ENCODE peak calls at places on chromosomes 12 and 14, in six cellular contexts. O is mesenchymal stem cell, W is neuronal stem cell, L is H9, H is H1, M is trophoblast cell. D is an unnamed sample.

GRCh38 chr14:80996049-80996901 is 40.9 kb downstream of the TSHR start:
- DNase-seq in H (no peak), M (peak), O (peak), L (no peak), W (no peak), D (peak)

GRCh38 chr12:111570090-111570961 is 28.8 kb downstream of the ATXN2 start:
- DNase-seq in W (no peak), M (peak), H (peak), L (peak), O (peak), D (peak)

GRCh38 chr14:50354527-50354926 is 42.2 kb downstream of the CDKL1 start:
- DNase-seq in W (no peak), L (no peak), O (no peak), H (no peak), M (no peak), D (peak)

GRCh38 chr12:47145188-47145587 is 65.4 kb upstream of the AMIGO2 start:
- DNase-seq in W (no peak), L (no peak), O (no peak), H (no peak), M (no peak), D (no peak)

GRCh38 chr12:45324391-45324790 is 108.5 kb downstream of the ANO6 start:
- DNase-seq in M (peak), W (no peak), O (peak), H (no peak), L (no peak), D (peak)

GRCh38 chr14:68523994-68524725 is 268.7 kb downstream of the ZFP36L1 start:
- DNase-seq in H (peak), W (no peak), O (no peak), L (no peak), M (peak), D (no peak)

GRCh38 chr14:106875503-106875902 is 1349.1 kb downstream of the TMEM121 start:
- DNase-seq in O (no peak), L (no peak), M (no peak), H (no peak), W (no peak), D (no peak)

GRCh38 chr14:94046696-94047250 is 20.6 kb downstream of the OTUB2 start:
- DNase-seq in L (peak), O (no peak), W (no peak), M (no peak), H (no peak), D (no peak)

GRCh38 chr14:65728604-65729003 is 316.1 kb downstream of the FUT8 start:
- DNase-seq in L (no peak), O (no peak), H (no peak), W (no peak), M (no peak), D (no peak)

GRCh38 chr14:94663965-94664704 is 51.9 kb downstream of the SERPINA3 start:
- DNase-seq in O (no peak), H (no peak), L (no peak), M (no peak), W (no peak), D (no peak)

GRCh38 chr12:57888407-57889157 is 42.1 kb upstream of the CTDSP2 start:
- DNase-seq in O (peak), L (peak), H (no peak), W (no peak), M (no peak), D (peak)

GRCh38 chr12:79274571-79275064 is 410.0 kb downstream of the SYT1 start:
- DNase-seq in L (peak), O (no peak), M (no peak), H (peak), W (no peak), D (no peak)

GRCh38 chr14:71948101-71948500 is 15.9 kb downstream of the RGS6 start:
- DNase-seq in O (no peak), L (no peak), W (no peak), M (peak), H (no peak), D (no peak)

GRCh38 chr14:99351166-99352007 is 79.4 kb upstream of the BCL11B start:
- DNase-seq in L (no peak), M (no peak), W (no peak), O (no peak), H (no peak), D (no peak)

DNA sequence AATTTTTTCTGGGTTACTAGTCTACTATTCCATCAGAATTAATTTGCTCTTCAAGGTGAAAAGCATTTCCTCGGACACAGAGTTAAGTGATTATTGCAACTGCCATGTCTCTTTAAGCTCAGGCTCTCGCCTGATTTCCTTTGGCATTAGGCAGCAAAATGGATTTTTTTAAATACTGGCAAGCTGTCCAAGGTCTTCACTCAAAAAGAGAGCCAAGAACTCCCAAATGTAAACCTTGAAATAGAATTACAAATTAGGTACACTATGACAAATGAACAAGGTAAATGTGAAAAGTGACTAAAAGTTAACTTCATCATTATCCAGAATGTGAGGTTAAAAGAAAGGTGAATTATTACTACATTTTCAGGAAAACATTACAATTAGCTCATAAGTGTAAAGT is 111.9 kb downstream of the GARIN6 start:
- DNase-seq in L (no peak), W (no peak), O (no peak), M (no peak), H (no peak), D (no peak)
- H3K9ac ChIP-seq in L (no peak), W (no peak), O (no peak), M (no peak), H (no peak), D (no peak)

GRCh38 chr12:131827961-131828534 is at the start of gene MMP17:
- DNase-seq in H (peak), M (peak), W (peak), O (peak), L (peak), D (peak)
- H3K23ac ChIP-seq in H (no peak), M (no peak), W (peak), O (peak), L (no peak), D (peak)

GRCh38 chr12:92332552-92332951 is 186.9 kb upstream of the BTG1 start:
- DNase-seq in O (no peak), W (no peak), M (no peak), H (no peak), L (no peak), D (no peak)

GRCh38 chr12:92334552-92334951 is 188.9 kb upstream of the BTG1 start:
- DNase-seq in H (no peak), L (no peak), O (no peak), W (no peak), M (no peak), D (no peak)

GRCh38 chr12:92326877-92327276 is 181.2 kb upstream of the BTG1 start:
- DNase-seq in M (no peak), W (no peak), H (no peak), L (no peak), O (no peak), D (no peak)

GRCh38 chr12:92331383-92331782 is 185.7 kb upstream of the BTG1 start:
- DNase-seq in M (no peak), W (no peak), O (no peak), L (no peak), H (no peak), D (no peak)

GRCh38 chr12:92330654-92331053 is 185.0 kb upstream of the BTG1 start:
- DNase-seq in L (no peak), H (no peak), W (no peak), O (no peak), M (no peak), D (no peak)
- H2AFZ ChIP-seq in L (no peak), H (peak), W (no peak), O (no peak), M (no peak), D (no peak)

GRCh38 chr12:110343921-110344555 is 59.5 kb downstream of the ANAPC7 start:
- DNase-seq in W (no peak), M (no peak), L (no peak), O (no peak), H (no peak), D (no peak)

GRCh38 chr12:110345176-110345651 is 58.3 kb downstream of the ANAPC7 start:
- DNase-seq in H (no peak), L (no peak), W (no peak), O (no peak), M (peak), D (no peak)

GRCh38 chr12:110344657-110345056 is 58.9 kb downstream of the ANAPC7 start:
- DNase-seq in M (no peak), L (no peak), H (no peak), O (no peak), W (no peak), D (no peak)

GRCh38 chr12:110347767-110348166 is 55.7 kb downstream of the ANAPC7 start:
- DNase-seq in H (no peak), M (no peak), L (no peak), O (no peak), W (no peak), D (no peak)

DNA sequence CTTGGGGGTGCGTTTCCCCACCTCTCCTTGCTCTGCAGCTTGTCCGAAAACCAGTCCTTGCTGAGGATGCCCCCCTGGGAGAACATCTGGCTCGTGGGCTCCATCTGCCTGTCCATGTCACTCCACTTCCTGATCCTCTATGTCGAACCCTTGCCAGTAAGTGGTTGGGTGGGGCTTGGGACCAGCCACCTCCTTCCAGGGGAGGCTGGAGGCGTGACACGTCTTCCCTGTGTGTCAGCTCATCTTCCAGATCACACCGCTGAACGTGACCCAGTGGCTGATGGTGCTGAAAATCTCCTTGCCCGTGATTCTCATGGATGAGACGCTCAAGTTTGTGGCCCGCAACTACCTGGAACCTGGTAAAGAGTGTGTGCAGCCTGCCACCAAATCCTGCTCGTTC is 57.5 kb downstream of the ANAPC7 start:
- DNase-seq in W (no peak), H (no peak), O (no peak), L (no peak), M (no peak), D (no peak)
- H3K9ac ChIP-seq in W (no peak), H (no peak), O (no peak), L (no peak), M (no peak), D (no peak)

D was measured in IMR-90.